ENCODE peak calls at places on chromosomes 6 and 20, in five cellular contexts. S is sciatic nerve, Y is RPMI7951, Z is fibroblast of pulmonary artery, C is stomach. O is an unnamed sample.

GRCh38 chr6:27956941-27957340 is at the start of gene OR2B6:
- DNase-seq in S (no peak), Y (no peak), Z (no peak), C (no peak), O (no peak)

GRCh38 chr6:33279257-33279695 is 2.4 kb downstream of the B3GALT4 start:
- DNase-seq in S (no peak), Y (no peak), Z (no peak), C (no peak), O (no peak)

GRCh38 chr6:136846046-136846445 is 23.7 kb downstream of the PEX7 start:
- DNase-seq in S (no peak), Y (peak; percentile 45), Z (peak; percentile 80), C (peak; percentile 43), O (no peak)

GRCh38 chr6:1312444-1313363 is 806 bp downstream of the FOXQ1 start:
- DNase-seq in S (no peak), Y (no peak), Z (no peak), C (no peak), O (no peak)

GRCh38 chr20:57399587-57400261 is 8.5 kb downstream of the RBM38 start:
- DNase-seq in S (no peak), Y (peak; percentile 30), Z (no peak), C (peak; percentile 53), O (no peak)

GRCh38 chr6:108080010-108080780 is 5.7 kb upstream of the OSTM1 start:
- DNase-seq in S (no peak), Y (peak; percentile 94), Z (peak; percentile 63), C (no peak), O (no peak)

GRCh38 chr20:58512808-58513552 is 2.2 kb downstream of the APCDD1L start:
- DNase-seq in S (no peak), Y (peak; percentile 96), Z (no peak), C (no peak), O (peak; percentile 42)

GRCh38 chr20:35433337-35433736 is 4.7 kb downstream of the GDF5 start:
- DNase-seq in S (no peak), Y (no peak), Z (no peak), C (no peak), O (no peak)

GRCh38 chr6:53837875-53838806 is 43.3 kb downstream of the LRRC1 start:
- DNase-seq in S (no peak), Y (peak; percentile 35), Z (peak; percentile 24), C (no peak), O (no peak)

GRCh38 chr20:63830821-63831593 is at the start of gene ZBTB46:
- DNase-seq in S (no peak), Y (peak; percentile 72), Z (peak; percentile 47), C (peak; percentile 62), O (no peak)

GRCh38 chr6:113420290-113420689 is 436.9 kb upstream of the MARCKS start:
- DNase-seq in S (no peak), Y (no peak), Z (no peak), C (no peak), O (no peak)

GRCh38 chr6:55993418-55993817 is 118.0 kb upstream of the BMP5 start:
- DNase-seq in S (no peak), Y (no peak), Z (no peak), C (no peak), O (no peak)

GRCh38 chr6:52640916-52641315 is 30.0 kb upstream of the TMEM14A start:
- DNase-seq in S (no peak), Y (no peak), Z (no peak), C (no peak), O (no peak)

GRCh38 chr6:19753822-19754221 is 83.3 kb upstream of the ID4 start:
- DNase-seq in S (no peak), Y (no peak), Z (no peak), C (no peak), O (no peak)

GRCh38 chr6:145735356-145736165 is at the start of gene EPM2A:
- DNase-seq in S (peak; percentile 87), Y (peak; percentile 88), Z (peak; percentile 79), C (peak; percentile 87), O (peak; percentile 81)

GRCh38 chr20:35298264-35298663 is 6.0 kb upstream of the FAM83C start:
- DNase-seq in S (no peak), Y (no peak), Z (no peak), C (no peak), O (no peak)

GRCh38 chr6:34680802-34681515 is 15.6 kb downstream of the ILRUN start:
- DNase-seq in S (no peak), Y (peak; percentile 35), Z (peak; percentile 34), C (no peak), O (no peak)

GRCh38 chr6:50791900-50792508 is 26.7 kb upstream of the TFAP2B start:
- DNase-seq in S (no peak), Y (peak; percentile 21), Z (peak; percentile 51), C (no peak), O (no peak)

GRCh38 chr6:168197636-168198301 is 118.8 kb upstream of the FRMD1 start:
- DNase-seq in S (peak; percentile 35), Y (no peak), Z (no peak), C (no peak), O (no peak)

GRCh38 chr6:16002332-16003196 is 126.3 kb upstream of the MYLIP start:
- DNase-seq in S (no peak), Y (no peak), Z (no peak), C (no peak), O (no peak)

GRCh38 chr20:46631212-46631869 is 19.9 kb downstream of the SLC13A3 start:
- DNase-seq in S (no peak), Y (peak; percentile 67), Z (peak; percentile 16), C (peak; percentile 38), O (no peak)

GRCh38 chr6:19578489-19578888 is 258.7 kb upstream of the ID4 start:
- DNase-seq in S (no peak), Y (no peak), Z (no peak), C (no peak), O (no peak)

GRCh38 chr20:16302818-16303217 is 270.4 kb downstream of the KIF16B start:
- DNase-seq in S (no peak), Y (no peak), Z (no peak), C (no peak), O (no peak)

GRCh38 chr20:8829232-8829631 is 239.7 kb upstream of the PLCB4 start:
- DNase-seq in S (no peak), Y (no peak), Z (no peak), C (no peak), O (no peak)

GRCh38 chr6:163347021-163347446 is 67.5 kb upstream of the QKI start:
- DNase-seq in S (no peak), Y (peak; percentile 36), Z (no peak), C (no peak), O (no peak)

GRCh38 chr20:49482621-49483017 is at the start of gene KCNB1:
- DNase-seq in S (peak; percentile 74), Y (peak; percentile 57), Z (peak; percentile 45), C (peak; percentile 42), O (peak; percentile 68)

GRCh38 chr6:52839124-52840055 is 1.2 kb downstream of the GSTA5 start:
- DNase-seq in S (no peak), Y (peak; percentile 81), Z (peak; percentile 68), C (peak; percentile 59), O (no peak)

GRCh38 chr6:152261179-152261578 is 376.0 kb downstream of the SYNE1 start:
- DNase-seq in S (no peak), Y (no peak), Z (no peak), C (no peak), O (no peak)

GRCh38 chr6:24883618-24884017 is 52.1 kb downstream of the RIPOR2 start:
- DNase-seq in S (no peak), Y (peak; percentile 81), Z (peak; percentile 42), C (no peak), O (no peak)

GRCh38 chr6:24838081-24838480 is 39.4 kb upstream of the ARMH2 start:
- DNase-seq in S (no peak), Y (no peak), Z (peak; percentile 73), C (no peak), O (no peak)

GRCh38 chr20:50042370-50043313 is 59.9 kb downstream of the SNAI1 start:
- DNase-seq in S (no peak), Y (no peak), Z (no peak), C (no peak), O (no peak)